ENCODE peak calls at places on chromosome 2, in eight cellular contexts. V is astrocyte of the spinal cord; H is PC-9; U is glomerular endothelial cell; P is iPS-NIHi11; N is CD8-positive, alpha-beta memory T cell; Y is endothelial cell; R is AG08396. Z is an unnamed sample.

GRCh38 chr2:163123526-163123925 is 285.0 kb upstream of the KCNH7 start:
- DNase-seq in V (no peak), H (no peak), U (no peak), P (no peak), N (no peak), Y (no peak), R (no peak), Z (no peak)

GRCh38 chr2:175282300-175282699 is 100.8 kb upstream of the ATP5MC3 start:
- DNase-seq in V (peak), H (no peak), U (no peak), P (peak), N (peak), Y (no peak), R (peak), Z (peak)

GRCh38 chr2:96591494-96591893 is 46.6 kb downstream of the KANSL3 start:
- DNase-seq in V (no peak), H (no peak), U (no peak), P (no peak), N (no peak), Y (no peak), R (no peak), Z (no peak)

GRCh38 chr2:237222178-237222577 is 136.5 kb downstream of the COPS8 start:
- DNase-seq in V (peak), H (no peak), U (no peak), P (no peak), N (no peak), Y (no peak), R (peak), Z (no peak)

GRCh38 chr2:161484061-161484460 is 68.0 kb downstream of the TBR1 start:
- DNase-seq in V (no peak), H (no peak), U (no peak), P (no peak), N (no peak), Y (no peak), R (no peak), Z (no peak)

GRCh38 chr2:133993160-133993559 is 260.7 kb upstream of the MGAT5 start:
- DNase-seq in V (no peak), H (no peak), U (no peak), P (no peak), N (no peak), Y (no peak), R (no peak), Z (peak)

GRCh38 chr2:231563378-231563961 is 29.2 kb upstream of the TEX44 start:
- DNase-seq in V (peak), H (peak), U (peak), P (peak), N (no peak), Y (peak), R (peak), Z (peak)

GRCh38 chr2:56299166-56299806 is 115.5 kb downstream of the CCDC85A start:
- DNase-seq in V (no peak), H (no peak), U (no peak), P (no peak), N (no peak), Y (no peak), R (no peak), Z (no peak)

GRCh38 chr2:237223208-237223861 is 137.6 kb downstream of the COPS8 start:
- DNase-seq in V (peak), H (peak), U (no peak), P (no peak), N (no peak), Y (no peak), R (peak), Z (no peak)

GRCh38 chr2:97722227-97722626 is 8.9 kb downstream of the ZAP70 start:
- DNase-seq in V (no peak), H (no peak), U (no peak), P (no peak), N (no peak), Y (no peak), R (no peak), Z (no peak)

GRCh38 chr2:42962521-42962953 is 170.2 kb upstream of the HAAO start:
- DNase-seq in V (no peak), H (no peak), U (no peak), P (no peak), N (peak), Y (no peak), R (no peak), Z (no peak)

GRCh38 chr2:119387381-119388129 is 20.8 kb downstream of the DBI start:
- DNase-seq in V (peak), H (peak), U (no peak), P (no peak), N (no peak), Y (no peak), R (no peak), Z (peak)

GRCh38 chr2:225040862-225041209 is 1.4 kb downstream of the DOCK10 start:
- DNase-seq in V (peak), H (no peak), U (no peak), P (no peak), N (no peak), Y (no peak), R (peak), Z (no peak)

GRCh38 chr2:128032092-128032491 is 4.2 kb upstream of the SAP130 start:
- DNase-seq in V (no peak), H (no peak), U (no peak), P (no peak), N (no peak), Y (no peak), R (no peak), Z (no peak)

GRCh38 chr2:13669607-13670006 is 952.9 kb downstream of the TRIB2 start:
- DNase-seq in V (no peak), H (no peak), U (no peak), P (no peak), N (no peak), Y (no peak), R (no peak), Z (no peak)

GRCh38 chr2:176079851-176080539 is 3.8 kb downstream of the EVX2 start:
- DNase-seq in V (no peak), H (no peak), U (no peak), P (peak), N (no peak), Y (peak), R (peak), Z (peak)

GRCh38 chr2:80111185-80111584 is 193.4 kb downstream of the LRRTM1 start:
- DNase-seq in V (no peak), H (no peak), U (no peak), P (no peak), N (no peak), Y (no peak), R (peak), Z (no peak)

GRCh38 chr2:198692907-198693510 is 764.7 kb downstream of the SATB2 start:
- DNase-seq in V (no peak), H (no peak), U (no peak), P (no peak), N (no peak), Y (no peak), R (no peak), Z (no peak)